ENCODE peak calls at places on chromosomes 6 and 20, in five cellular contexts. L, R, F, V and E are unnamed samples.

GRCh38 chr6:158660331-158660730 is 10.5 kb downstream of the SYTL3 start:
- DNase-seq in L (peak; percentile 16), R (no peak), F (no peak), V (peak; percentile 55), E (peak; percentile 46)

GRCh38 chr6:149834513-149835481 is 29.4 kb downstream of the LRP11 start:
- DNase-seq in L (peak; percentile 51), R (peak; percentile 56), F (no peak), V (peak; percentile 62), E (peak; percentile 50)

GRCh38 chr6:125301435-125302391 is at the start of gene HDDC2:
- DNase-seq in L (peak; percentile 60), R (peak; percentile 66), F (peak; percentile 91), V (peak; percentile 89), E (peak; percentile 73)

GRCh38 chr6:20367716-20368485 is 33.8 kb upstream of the E2F3 start:
- DNase-seq in L (no peak), R (no peak), F (no peak), V (no peak), E (no peak)

GRCh38 chr6:55182016-55182650 is 7.8 kb downstream of the HCRTR2 start:
- DNase-seq in L (peak; percentile 50), R (no peak), F (no peak), V (no peak), E (peak; percentile 50)

GRCh38 chr6:11730645-11731044 is 48.0 kb downstream of the ADTRP start:
- DNase-seq in L (peak; percentile 56), R (no peak), F (no peak), V (no peak), E (no peak)

GRCh38 chr6:167570460-167571400 is 245.8 kb downstream of the TTLL2 start:
- DNase-seq in L (no peak), R (no peak), F (no peak), V (no peak), E (no peak)

GRCh38 chr20:41145821-41146620 is 8.7 kb downstream of the PLCG1 start:
- DNase-seq in L (no peak), R (no peak), F (peak; percentile 73), V (no peak), E (no peak)

GRCh38 chr20:24633026-24633425 is 163.6 kb downstream of the SYNDIG1 start:
- DNase-seq in L (no peak), R (no peak), F (no peak), V (no peak), E (peak; percentile 98)

GRCh38 chr20:9301129-9302072 is 213.0 kb upstream of the LAMP5 start:
- DNase-seq in L (no peak), R (no peak), F (no peak), V (no peak), E (peak; percentile 84)

GRCh38 chr6:114304304-114304887 is 38.4 kb downstream of the HS3ST5 start:
- DNase-seq in L (no peak), R (no peak), F (no peak), V (no peak), E (no peak)

GRCh38 chr6:113813207-113813606 is 43.9 kb upstream of the MARCKS start:
- DNase-seq in L (no peak), R (no peak), F (no peak), V (no peak), E (no peak)

GRCh38 chr6:154314084-154314483 is 42.5 kb downstream of the IPCEF1 start:
- DNase-seq in L (no peak), R (no peak), F (no peak), V (no peak), E (no peak)

GRCh38 chr6:122645256-122645655 is 35.1 kb downstream of the PKIB start:
- DNase-seq in L (no peak), R (no peak), F (no peak), V (no peak), E (no peak)

GRCh38 chr20:12965880-12966270 is 42.9 kb upstream of the SPTLC3 start:
- DNase-seq in L (no peak), R (no peak), F (no peak), V (no peak), E (no peak)

GRCh38 chr20:62900052-62900691 is 26.1 kb downstream of the DIDO1 start:
- DNase-seq in L (peak; percentile 78), R (peak; percentile 82), F (peak; percentile 84), V (peak; percentile 94), E (peak; percentile 85)

GRCh38 chr6:28281288-28282064 is at the start of gene PGBD1:
- DNase-seq in L (peak; percentile 76), R (peak; percentile 67), F (peak; percentile 89), V (peak; percentile 92), E (peak; percentile 87)

GRCh38 chr20:16589623-16590022 is 16.4 kb upstream of the KIF16B start:
- DNase-seq in L (no peak), R (no peak), F (no peak), V (no peak), E (no peak)

GRCh38 chr6:16921399-16922110 is 160.3 kb upstream of the ATXN1 start:
- DNase-seq in L (no peak), R (no peak), F (no peak), V (no peak), E (no peak)
- H3K27ac ChIP-seq in L (no peak overlapping the region), R (no peak overlapping the region), F (no peak overlapping the region), V (no peak overlapping the region), E (no peak overlapping the region)

DNA sequence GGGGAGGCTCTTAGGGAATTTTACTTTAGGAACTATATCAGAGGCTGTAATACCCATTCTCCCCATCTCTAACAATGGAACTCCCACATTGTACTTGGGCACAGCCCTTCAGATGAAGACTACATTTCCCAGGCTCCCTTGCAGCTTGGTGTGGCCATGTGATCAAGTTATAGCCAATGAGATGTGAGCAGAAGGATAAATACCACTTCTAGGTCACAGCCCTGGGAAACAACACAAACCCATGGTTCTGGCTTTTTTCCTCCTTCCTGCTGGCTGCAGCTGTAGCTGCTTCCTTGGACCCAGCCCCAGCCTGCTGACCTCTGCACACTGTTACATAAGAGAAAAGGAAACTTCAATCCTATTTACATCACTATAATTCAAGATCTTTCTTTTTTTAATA is 445.9 kb upstream of the JARID2 start:
- DNase-seq in L (peak; percentile 62), R (peak; percentile 58), F (no peak), V (peak; percentile 51), E (peak; percentile 46)
- H3K27me3 ChIP-seq in L (no peaks in the 10 kb centered on the region), R (no peaks in the 10 kb centered on the region), F (no peaks in the 10 kb centered on the region), V (no peaks in the 10 kb centered on the region), E (no peaks in the 10 kb centered on the region)

DNA sequence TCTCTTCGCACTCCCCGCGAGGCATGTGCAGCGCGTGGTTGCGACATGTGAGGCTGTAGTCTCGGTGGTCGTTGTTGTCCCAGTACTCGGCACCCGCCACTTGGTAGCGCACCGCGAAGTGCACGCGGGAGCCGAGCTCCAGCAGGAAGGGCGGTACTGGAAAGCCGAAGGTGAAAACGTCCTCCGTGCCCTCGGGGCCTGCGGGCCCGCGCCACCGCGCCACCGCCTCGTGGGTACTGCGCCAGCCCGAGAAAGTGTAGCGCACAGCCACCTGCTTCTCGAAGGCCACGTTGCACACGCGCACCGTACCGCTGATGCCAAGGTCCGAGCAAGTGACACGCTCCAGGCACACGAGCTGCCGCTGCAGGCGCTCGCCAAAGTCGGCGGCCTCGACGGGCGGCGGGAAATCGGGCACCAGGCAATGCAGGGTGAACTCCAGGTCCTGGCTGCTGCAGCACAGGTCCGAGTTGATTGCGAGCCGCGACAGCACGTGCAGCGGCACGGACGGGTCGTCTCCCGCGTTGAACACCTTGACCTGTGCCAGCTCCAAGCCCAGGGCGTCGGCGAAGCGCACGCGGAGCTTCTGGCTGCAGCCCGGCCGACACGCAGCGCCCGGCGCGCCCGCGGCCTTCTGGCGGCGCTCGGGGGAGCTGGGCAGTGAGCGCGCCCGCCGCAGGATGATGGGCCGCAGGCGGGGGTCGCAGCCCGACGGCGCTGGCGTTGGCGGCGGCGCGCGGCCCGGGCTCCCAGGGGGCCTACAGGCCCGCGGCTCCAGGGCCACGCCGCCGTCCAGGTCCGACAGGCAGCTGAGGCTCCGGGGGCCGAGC is 840 bp downstream of the PPP1R3D start:
- DNase-seq in L (no peak), R (peak; percentile 23), F (peak; percentile 72), V (no peak), E (no peak)
- H3K27ac ChIP-seq in L (peak overlapping the region; percentile 95), R (peak overlapping the region; percentile 89), F (peak overlapping the region; percentile 99), V (peak overlapping the region; percentile 78), E (no peak overlapping the region)

GRCh38 chr20:35600176-35600995 is 15.2 kb upstream of the SPAG4 start:
- DNase-seq in L (no peak), R (no peak), F (no peak), V (no peak), E (no peak)

GRCh38 chr20:35602851-35603495 is 12.7 kb upstream of the SPAG4 start:
- DNase-seq in L (no peak), R (no peak), F (no peak), V (no peak), E (no peak)

GRCh38 chr20:35599776-35600120 is 15.9 kb upstream of the SPAG4 start:
- DNase-seq in L (no peak), R (no peak), F (no peak), V (no peak), E (no peak)

GRCh38 chr20:35601990-35602389 is 13.6 kb upstream of the SPAG4 start:
- DNase-seq in L (no peak), R (no peak), F (no peak), V (no peak), E (no peak)

GRCh38 chr20:35601021-35601973 is 14.3 kb upstream of the SPAG4 start:
- DNase-seq in L (peak; percentile 83), R (peak; percentile 79), F (peak; percentile 91), V (peak; percentile 88), E (no peak)
- H3K27me3 ChIP-seq in L (peaks cover 19% of the 10 kb centered on the region), R (peaks cover 5% of the 10 kb centered on the region), F (peaks cover 15% of the 10 kb centered on the region), V (no peaks in the 10 kb centered on the region), E (no peaks in the 10 kb centered on the region)

GRCh38 chr6:106614131-106614530 is 15.2 kb downstream of the RTN4IP1 start:
- DNase-seq in L (no peak), R (no peak), F (no peak), V (no peak), E (no peak)
- H3K27ac ChIP-seq in L (no peak overlapping the region), R (no peak overlapping the region), F (no peak overlapping the region), V (no peak overlapping the region), E (no peak overlapping the region)

GRCh38 chr20:61895686-61896057 is 170.0 kb downstream of the TAF4 start:
- DNase-seq in L (no peak), R (no peak), F (no peak), V (no peak), E (no peak)
- H3K27me3 ChIP-seq in L (peaks cover 3% of the 10 kb centered on the region), R (no peaks in the 10 kb centered on the region), F (no peaks in the 10 kb centered on the region), V (no peaks in the 10 kb centered on the region), E (peaks cover 44% of the 10 kb centered on the region)

DNA sequence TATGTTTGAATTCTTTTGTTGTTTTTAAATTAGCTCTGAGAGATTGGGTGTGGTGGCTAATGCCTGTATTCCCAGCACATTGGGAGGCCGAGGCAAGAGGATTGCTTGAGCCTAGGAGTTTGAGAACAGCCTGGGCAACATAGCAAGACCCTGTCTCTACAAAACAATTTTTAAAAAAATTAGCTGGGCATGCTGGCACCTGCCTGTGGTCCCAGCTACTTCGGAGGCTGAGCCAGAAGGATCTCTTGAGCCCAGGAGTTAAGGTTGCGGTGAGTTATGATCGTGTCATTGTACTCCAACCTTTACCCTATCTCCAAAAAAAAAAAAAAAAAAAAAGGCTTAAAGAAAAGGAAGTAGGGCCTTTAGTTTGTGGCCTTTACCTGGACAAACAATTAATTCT is 22.9 kb downstream of the DHX35 start:
- DNase-seq in L (no peak), R (no peak), F (no peak), V (no peak), E (peak; percentile 42)
- H3K27ac ChIP-seq in L (no peak overlapping the region), R (peak overlapping the region; percentile 87), F (peak overlapping the region; percentile 45), V (peak overlapping the region; percentile 82), E (peak overlapping the region; percentile 80)